ENCODE peak calls at places on chromosomes 3 and 15, in seven cellular contexts. One of them, this sample, is unnamed.
A peak's percentile ranks its signal among the peaks of the same experiment; 100 is the strongest.

GRCh38 chr15:101206173-101206572 is 45.7 kb downstream of the CHSY1 start:
- DNase-seq in activated T-helper 2 cell treated with anti-CD3 and anti-CD28 coated beads, Interferon-gamma antibody, Interleukin-2, Interleukin-4, amounts not matched to agents 10 μg/mL and 5 μg/mL and 100 μg/mL, durations not matched to agents 14 hours and 24 hours and 36 hours: peak; percentile 68
- DNase-seq in neural crest cell: no peak
- DNase-seq in kidney: no peak
- DNase-seq in NCI-H460: no peak
- DNase-seq in CD4-positive, alpha-beta T cell: peak; percentile 56
- DNase-seq in astrocyte of the spinal cord: peak; percentile 77
- DNase-seq in this sample: no peak

GRCh38 chr3:9298236-9298635 is 48.8 kb upstream of the SRGAP3 start:
- DNase-seq in NCI-H460: no peak
- DNase-seq in neural crest cell: no peak
- DNase-seq in activated T-helper 2 cell treated with anti-CD3 and anti-CD28 coated beads, Interferon-gamma antibody, Interleukin-2, Interleukin-4, amounts not matched to agents 10 μg/mL and 5 μg/mL and 100 μg/mL, durations not matched to agents 14 hours and 24 hours and 36 hours: no peak
- DNase-seq in kidney: no peak
- DNase-seq in CD4-positive, alpha-beta T cell: no peak
- DNase-seq in astrocyte of the spinal cord: no peak
- DNase-seq in this sample: no peak

GRCh38 chr15:91678003-91678402 is 175.5 kb upstream of the SLCO3A1 start:
- DNase-seq in CD4-positive, alpha-beta T cell: no peak
- DNase-seq in neural crest cell: no peak
- DNase-seq in kidney: no peak
- DNase-seq in astrocyte of the spinal cord: no peak
- DNase-seq in activated T-helper 2 cell treated with anti-CD3 and anti-CD28 coated beads, Interferon-gamma antibody, Interleukin-2, Interleukin-4, amounts not matched to agents 10 μg/mL and 5 μg/mL and 100 μg/mL, durations not matched to agents 14 hours and 24 hours and 36 hours: no peak
- DNase-seq in NCI-H460: no peak
- DNase-seq in this sample: no peak

GRCh38 chr3:111715911-111716523 is 120.9 kb upstream of the ZBED2 start:
- DNase-seq in neural crest cell: peak; percentile 44
- DNase-seq in NCI-H460: peak; percentile 49
- DNase-seq in kidney: no peak
- DNase-seq in activated T-helper 2 cell treated with anti-CD3 and anti-CD28 coated beads, Interferon-gamma antibody, Interleukin-2, Interleukin-4, amounts not matched to agents 10 μg/mL and 5 μg/mL and 100 μg/mL, durations not matched to agents 14 hours and 24 hours and 36 hours: no peak
- DNase-seq in astrocyte of the spinal cord: peak; percentile 48
- DNase-seq in CD4-positive, alpha-beta T cell: peak; percentile 48
- DNase-seq in this sample: no peak

GRCh38 chr15:82979726-82980125 is 6.3 kb upstream of the RAMAC start:
- DNase-seq in activated T-helper 2 cell treated with anti-CD3 and anti-CD28 coated beads, Interferon-gamma antibody, Interleukin-2, Interleukin-4, amounts not matched to agents 10 μg/mL and 5 μg/mL and 100 μg/mL, durations not matched to agents 14 hours and 24 hours and 36 hours: no peak
- DNase-seq in CD4-positive, alpha-beta T cell: no peak
- DNase-seq in NCI-H460: no peak
- DNase-seq in neural crest cell: no peak
- DNase-seq in astrocyte of the spinal cord: no peak
- DNase-seq in kidney: no peak
- DNase-seq in this sample: no peak

GRCh38 chr3:9951962-9952805 is at the start of gene PRRT3:
- DNase-seq in CD4-positive, alpha-beta T cell: peak; percentile 54
- DNase-seq in NCI-H460: no peak
- DNase-seq in astrocyte of the spinal cord: peak; percentile 32
- DNase-seq in kidney: peak; percentile 84
- DNase-seq in neural crest cell: peak; percentile 42
- DNase-seq in activated T-helper 2 cell treated with anti-CD3 and anti-CD28 coated beads, Interferon-gamma antibody, Interleukin-2, Interleukin-4, amounts not matched to agents 10 μg/mL and 5 μg/mL and 100 μg/mL, durations not matched to agents 14 hours and 24 hours and 36 hours: peak; percentile 43
- DNase-seq in this sample: no peak

GRCh38 chr3:66836363-66837152 is 161.5 kb upstream of the KBTBD8 start:
- DNase-seq in neural crest cell: no peak
- DNase-seq in astrocyte of the spinal cord: peak; percentile 20
- DNase-seq in kidney: no peak
- DNase-seq in NCI-H460: no peak
- DNase-seq in activated T-helper 2 cell treated with anti-CD3 and anti-CD28 coated beads, Interferon-gamma antibody, Interleukin-2, Interleukin-4, amounts not matched to agents 10 μg/mL and 5 μg/mL and 100 μg/mL, durations not matched to agents 14 hours and 24 hours and 36 hours: no peak
- DNase-seq in CD4-positive, alpha-beta T cell: no peak
- DNase-seq in this sample: no peak

GRCh38 chr3:132354916-132355702 is 37.9 kb downstream of the ACP3 start:
- DNase-seq in activated T-helper 2 cell treated with anti-CD3 and anti-CD28 coated beads, Interferon-gamma antibody, Interleukin-2, Interleukin-4, amounts not matched to agents 10 μg/mL and 5 μg/mL and 100 μg/mL, durations not matched to agents 14 hours and 24 hours and 36 hours: no peak
- DNase-seq in CD4-positive, alpha-beta T cell: no peak
- DNase-seq in astrocyte of the spinal cord: no peak
- DNase-seq in NCI-H460: no peak
- DNase-seq in kidney: no peak
- DNase-seq in neural crest cell: no peak
- DNase-seq in this sample: no peak

GRCh38 chr3:53949541-53949940 is 57.9 kb upstream of the SELENOK start:
- DNase-seq in neural crest cell: no peak
- DNase-seq in CD4-positive, alpha-beta T cell: no peak
- DNase-seq in astrocyte of the spinal cord: no peak
- DNase-seq in NCI-H460: no peak
- DNase-seq in kidney: no peak
- DNase-seq in activated T-helper 2 cell treated with anti-CD3 and anti-CD28 coated beads, Interferon-gamma antibody, Interleukin-2, Interleukin-4, amounts not matched to agents 10 μg/mL and 5 μg/mL and 100 μg/mL, durations not matched to agents 14 hours and 24 hours and 36 hours: no peak
- DNase-seq in this sample: peak; percentile 7

GRCh38 chr3:9397911-9398714 is 698 bp downstream of the SETD5 start:
- DNase-seq in CD4-positive, alpha-beta T cell: no peak
- DNase-seq in activated T-helper 2 cell treated with anti-CD3 and anti-CD28 coated beads, Interferon-gamma antibody, Interleukin-2, Interleukin-4, amounts not matched to agents 10 μg/mL and 5 μg/mL and 100 μg/mL, durations not matched to agents 14 hours and 24 hours and 36 hours: peak; percentile 24
- DNase-seq in neural crest cell: no peak
- DNase-seq in astrocyte of the spinal cord: peak; percentile 45
- DNase-seq in NCI-H460: no peak
- DNase-seq in kidney: peak; percentile 83
- DNase-seq in this sample: peak; percentile 33

GRCh38 chr3:52299815-52300611 is 12.4 kb downstream of the GLYCTK start:
- DNase-seq in NCI-H460: no peak
- DNase-seq in neural crest cell: peak; percentile 20
- DNase-seq in activated T-helper 2 cell treated with anti-CD3 and anti-CD28 coated beads, Interferon-gamma antibody, Interleukin-2, Interleukin-4, amounts not matched to agents 10 μg/mL and 5 μg/mL and 100 μg/mL, durations not matched to agents 14 hours and 24 hours and 36 hours: no peak
- DNase-seq in kidney: no peak
- DNase-seq in astrocyte of the spinal cord: peak; percentile 14
- DNase-seq in CD4-positive, alpha-beta T cell: no peak
- DNase-seq in this sample: peak; percentile 11

This sample was measured in LHCN-M2.